ENCODE peak calls at places on chromosome 12, in eight cellular contexts. F is NCI-H1417 treated with DMSO at 0.1 percent for 48 hours; T is T-helper 9 cell; A is psoas muscle; Z is thyroid gland; L is CD4-positive, alpha-beta T cell; G is astrocyte of the spinal cord; K is glomerular endothelial cell. E is an unnamed sample.

GRCh38 chr12:132253698-132254480 is 75.5 kb downstream of the GALNT9 start:
- DNase-seq in F (no peak), T (no peak), A (no peak), Z (no peak), L (no peak), G (no peak), K (no peak), E (no peak)

GRCh38 chr12:51678086-51678724 is 87.2 kb downstream of the SCN8A start:
- DNase-seq in F (no peak), T (no peak), A (no peak), Z (peak; percentile 3), L (no peak), G (peak; percentile 54), K (no peak), E (no peak)

GRCh38 chr12:16555630-16556029 is 50.3 kb downstream of the LMO3 start:
- DNase-seq in F (no peak), T (no peak), A (no peak), Z (no peak), L (no peak), G (no peak), K (no peak), E (no peak)

GRCh38 chr12:119940881-119941280 is 48.2 kb upstream of the BICDL1 start:
- DNase-seq in F (no peak), T (no peak), A (no peak), Z (no peak), L (no peak), G (peak; percentile 70), K (peak; percentile 34), E (no peak)

GRCh38 chr12:113512568-113512967 is 40.9 kb upstream of the LHX5 start:
- DNase-seq in F (no peak), T (no peak), A (no peak), Z (no peak), L (no peak), G (no peak), K (no peak), E (no peak)

GRCh38 chr12:83017001-83017400 is 330.3 kb downstream of the TMTC2 start:
- DNase-seq in F (no peak), T (no peak), A (no peak), Z (no peak), L (no peak), G (no peak), K (no peak), E (no peak)

GRCh38 chr12:132389066-132389465 is 59.7 kb upstream of the GALNT9 start:
- DNase-seq in F (no peak), T (no peak), A (no peak), Z (no peak), L (no peak), G (no peak), K (no peak), E (no peak)

GRCh38 chr12:122227341-122227740 is 1.5 kb upstream of the DIABLO start:
- DNase-seq in F (no peak), T (peak; percentile 38), A (peak; percentile 61), Z (no peak), L (peak; percentile 41), G (no peak), K (no peak), E (peak; percentile 49)

GRCh38 chr12:80821513-80822000 is 104.8 kb downstream of the MYF5 start:
- DNase-seq in F (no peak), T (no peak), A (no peak), Z (no peak), L (no peak), G (no peak), K (no peak), E (no peak)

GRCh38 chr12:51222461-51222860 is 4.6 kb upstream of the POU6F1 start:
- DNase-seq in F (peak; percentile 13), T (no peak), A (no peak), Z (no peak), L (no peak), G (no peak), K (no peak), E (no peak)

GRCh38 chr12:104411826-104412626 is 44.7 kb upstream of the CHST11 start:
- DNase-seq in F (no peak), T (no peak), A (no peak), Z (no peak), L (no peak), G (no peak), K (no peak), E (no peak)

GRCh38 chr12:21775130-21775920 is 819 bp upstream of the KCNJ8 start:
- DNase-seq in F (no peak), T (no peak), A (no peak), Z (no peak), L (no peak), G (no peak), K (no peak), E (no peak)

GRCh38 chr12:5441497-5442236 is 9.8 kb downstream of the NTF3 start:
- DNase-seq in F (no peak), T (no peak), A (no peak), Z (no peak), L (no peak), G (peak; percentile 50), K (no peak), E (peak; percentile 14)

GRCh38 chr12:6234906-6235305 is 34.7 kb downstream of the CD9 start:
- DNase-seq in F (no peak), T (no peak), A (no peak), Z (no peak), L (no peak), G (no peak), K (no peak), E (no peak)

GRCh38 chr12:132899033-132899432 is 11.6 kb upstream of the CHFR start:
- DNase-seq in F (no peak), T (no peak), A (no peak), Z (no peak), L (no peak), G (no peak), K (no peak), E (no peak)

GRCh38 chr12:119869720-119870119 is 7.4 kb downstream of the CIT start:
- DNase-seq in F (no peak), T (no peak), A (peak; percentile 51), Z (no peak), L (no peak), G (peak; percentile 84), K (no peak), E (no peak)

GRCh38 chr12:69922999-69923398 is 98.0 kb downstream of the MYRFL start:
- DNase-seq in F (no peak), T (no peak), A (no peak), Z (no peak), L (no peak), G (no peak), K (no peak), E (no peak)

GRCh38 chr12:89117448-89118034 is 234.8 kb downstream of the DUSP6 start:
- DNase-seq in F (no peak), T (no peak), A (no peak), Z (peak; percentile 13), L (no peak), G (no peak), K (peak; percentile 23), E (no peak)

GRCh38 chr12:116248930-116249329 is 28.6 kb downstream of the MED13L start:
- DNase-seq in F (no peak), T (no peak), A (no peak), Z (no peak), L (no peak), G (no peak), K (no peak), E (no peak)

GRCh38 chr12:94792690-94793089 is 142.3 kb upstream of the TMCC3 start:
- DNase-seq in F (no peak), T (no peak), A (peak; percentile 57), Z (no peak), L (no peak), G (peak; percentile 33), K (no peak), E (no peak)

GRCh38 chr12:92197815-92198214 is 52.2 kb upstream of the BTG1 start:
- DNase-seq in F (no peak), T (no peak), A (no peak), Z (no peak), L (no peak), G (no peak), K (no peak), E (no peak)

GRCh38 chr12:125070117-125070516 is 4.9 kb downstream of the AACS start:
- DNase-seq in F (no peak), T (no peak), A (no peak), Z (no peak), L (no peak), G (no peak), K (no peak), E (no peak)

GRCh38 chr12:15880721-15881120 is 1.5 kb upstream of the STRAP start:
- DNase-seq in F (peak; percentile 75), T (no peak), A (no peak), Z (no peak), L (no peak), G (no peak), K (no peak), E (no peak)

GRCh38 chr12:6700646-6701051 is at the start of gene PIANP:
- DNase-seq in F (no peak), T (peak; percentile 50), A (no peak), Z (no peak), L (peak; percentile 69), G (no peak), K (no peak), E (peak; percentile 34)

GRCh38 chr12:83245156-83245555 is 558.5 kb downstream of the TMTC2 start:
- DNase-seq in F (no peak), T (no peak), A (no peak), Z (no peak), L (no peak), G (no peak), K (no peak), E (no peak)

GRCh38 chr12:47561746-47562145 is 144.1 kb downstream of the RPAP3 start:
- DNase-seq in F (no peak), T (no peak), A (no peak), Z (no peak), L (no peak), G (no peak), K (no peak), E (no peak)

GRCh38 chr12:98084950-98085349 is 430.4 kb upstream of the TMPO start:
- DNase-seq in F (no peak), T (no peak), A (no peak), Z (no peak), L (no peak), G (no peak), K (no peak), E (no peak)

GRCh38 chr12:89863332-89863938 is 154.8 kb upstream of the ATP2B1 start:
- DNase-seq in F (no peak), T (peak; percentile 48), A (no peak), Z (no peak), L (peak; percentile 38), G (no peak), K (no peak), E (peak; percentile 69)

GRCh38 chr12:2833810-2834209 is 1.0 kb downstream of the NRIP2 start:
- DNase-seq in F (no peak), T (no peak), A (peak; percentile 40), Z (no peak), L (no peak), G (no peak), K (no peak), E (no peak)

GRCh38 chr12:121578230-121579189 is 2.3 kb downstream of the KDM2B start:
- DNase-seq in F (no peak), T (no peak), A (peak; percentile 61), Z (peak; percentile 28), L (no peak), G (no peak), K (no peak), E (no peak)

GRCh38 chr12:55729592-55730446 is 1.0 kb upstream of the CD63 start:
- DNase-seq in F (no peak), T (peak; percentile 35), A (peak; percentile 94), Z (peak; percentile 94), L (peak; percentile 53), G (peak; percentile 73), K (no peak), E (peak; percentile 68)

GRCh38 chr12:86233126-86233525 is 23.1 kb downstream of the MGAT4C start:
- DNase-seq in F (peak; percentile 79), T (no peak), A (no peak), Z (no peak), L (no peak), G (peak; percentile 18), K (no peak), E (no peak)

GRCh38 chr12:109540526-109541411 is 32.5 kb downstream of the MMAB start:
- DNase-seq in F (no peak), T (no peak), A (no peak), Z (no peak), L (no peak), G (no peak), K (no peak), E (no peak)

GRCh38 chr12:45543887-45544286 is 185.6 kb upstream of the ARID2 start:
- DNase-seq in F (peak; percentile 46), T (peak; percentile 9), A (no peak), Z (peak; percentile 9), L (no peak), G (peak; percentile 83), K (peak; percentile 70), E (peak; percentile 13)